ENCODE peak calls at places on chromosomes 7 and 10, in eight cellular contexts. P is stimulated activated CD4-positive, alpha-beta T cell treated with anti-CD3 and anti-CD28 coated beads, Interleukin-2, amount 100 ng/mL, for 48 hours; S is mesothelial cell of epicardium; E is EH; A is NCI-H2171 treated with DMSO at 0.1 percent for 48 hours; B is AG20443; N is NCI-H1105 treated with DMSO at 0.1 percent for 48 hours; L is skeletal muscle cell. J is an unnamed sample.

GRCh38 chr7:150657526-150657925 is 25.3 kb upstream of the GIMAP6 start:
- DNase-seq in P (no peak), S (no peak), E (no peak), A (peak; percentile 83), B (no peak), N (no peak), L (no peak), J (no peak)

GRCh38 chr10:100186813-100187212 is 984 bp upstream of the ERLIN1 start:
- DNase-seq in P (no peak), S (no peak), E (no peak), A (peak; percentile 14), B (no peak), N (peak; percentile 6), L (no peak), J (no peak)

GRCh38 chr7:2824678-2825461 is 19.2 kb downstream of the GNA12 start:
- DNase-seq in P (no peak), S (no peak), E (no peak), A (no peak), B (no peak), N (no peak), L (no peak), J (peak; percentile 92)

GRCh38 chr7:101126651-101127459 is at the start of gene SERPINE1:
- DNase-seq in P (peak; percentile 21), S (peak; percentile 61), E (peak; percentile 100), A (peak; percentile 36), B (peak; percentile 94), N (peak; percentile 62), L (peak; percentile 100), J (peak; percentile 87)

GRCh38 chr7:157614457-157615020 is 277.7 kb downstream of the DNAJB6 start:
- DNase-seq in P (no peak), S (no peak), E (no peak), A (no peak), B (no peak), N (no peak), L (no peak), J (no peak)

GRCh38 chr7:16028103-16028502 is 341.6 kb upstream of the MEOX2 start:
- DNase-seq in P (no peak), S (no peak), E (peak; percentile 90), A (no peak), B (peak; percentile 69), N (no peak), L (peak; percentile 76), J (no peak)

GRCh38 chr7:41796331-41796730 is 93.4 kb upstream of the INHBA start:
- DNase-seq in P (no peak), S (no peak), E (no peak), A (no peak), B (no peak), N (no peak), L (peak; percentile 4), J (no peak)

GRCh38 chr7:2621948-2622640 is 9.7 kb upstream of the TTYH3 start:
- DNase-seq in P (no peak), S (peak; percentile 90), E (no peak), A (no peak), B (no peak), N (no peak), L (no peak), J (peak; percentile 86)

GRCh38 chr7:87574630-87575029 is 26.1 kb downstream of the ABCB1 start:
- DNase-seq in P (no peak), S (no peak), E (peak; percentile 65), A (no peak), B (peak; percentile 16), N (no peak), L (peak; percentile 25), J (no peak)